ENCODE peak calls at places on chromosomes 13 and 19, in five cellular contexts. G is uterus, R is sigmoid colon, Y is IMR-90, V is breast epithelium. C is an unnamed sample.

GRCh38 chr13:100213576-100213975 is 124.7 kb downstream of the PCCA start:
- DNase-seq in R (no peak), G (no peak), Y (peak), V (no peak), C (no peak)

GRCh38 chr13:113926301-113926761 is 47.5 kb downstream of the C13orf46 start:
- DNase-seq in R (peak), Y (peak), V (no peak), G (peak), C (no peak)

GRCh38 chr19:49635530-49636229 is 4.3 kb downstream of the RRAS start:
- DNase-seq in Y (peak), V (no peak), G (no peak), R (no peak), C (no peak)

GRCh38 chr19:16296713-16297112 is 27.9 kb upstream of the KLF2 start:
- DNase-seq in G (no peak), V (no peak), R (no peak), Y (no peak), C (no peak)

GRCh38 chr13:89269737-89270136 is 1598.6 kb downstream of the SLITRK5 start:
- DNase-seq in R (no peak), G (no peak), V (no peak), Y (no peak), C (no peak)

GRCh38 chr13:84433024-84433423 is 550.8 kb upstream of the SLITRK1 start:
- DNase-seq in R (no peak), Y (peak), G (no peak), V (no peak), C (peak)

GRCh38 chr13:64130170-64130569 is 2714.5 kb upstream of the PCDH20 start:
- DNase-seq in V (no peak), G (no peak), Y (no peak), R (no peak), C (no peak)

GRCh38 chr13:65584126-65584525 is 1646.0 kb downstream of the PCDH9 start:
- DNase-seq in V (no peak), R (no peak), Y (no peak), G (no peak), C (no peak)

GRCh38 chr19:50432658-50433057 is at the start of gene MYBPC2:
- DNase-seq in R (no peak), V (no peak), G (no peak), Y (no peak), C (no peak)

GRCh38 chr13:113862766-113863510 is 938 bp downstream of the GAS6 start:
- DNase-seq in V (peak), R (no peak), Y (no peak), G (peak), C (no peak)

GRCh38 chr19:45276284-45276687 is 25.2 kb downstream of the MARK4 start:
- DNase-seq in V (no peak), R (no peak), Y (peak), G (no peak), C (no peak)

GRCh38 chr13:104586010-104586746 is 1520.0 kb upstream of the SLC10A2 start:
- DNase-seq in Y (peak), G (no peak), V (no peak), R (no peak), C (peak)

GRCh38 chr13:39965309-39965708 is 309.8 kb downstream of the COG6 start:
- DNase-seq in R (no peak), V (no peak), Y (no peak), G (no peak), C (no peak)

GRCh38 chr19:30224689-30225606 is 147.2 kb upstream of the ZNF536 start:
- DNase-seq in G (no peak), Y (no peak), V (no peak), R (peak), C (no peak)

GRCh38 chr19:33251076-33251475 is 25.4 kb upstream of the SLC7A10 start:
- DNase-seq in G (no peak), R (no peak), V (no peak), Y (no peak), C (no peak)

GRCh38 chr13:43242040-43242439 is 218.7 kb downstream of the DNAJC15 start:
- DNase-seq in V (no peak), Y (peak), G (no peak), R (no peak), C (no peak)

GRCh38 chr19:15260939-15261338 is 28.7 kb upstream of the EPHX3 start:
- DNase-seq in G (no peak), Y (no peak), R (no peak), V (no peak), C (no peak)

GRCh38 chr19:41495589-41495988 is 52.6 kb downstream of the ERICH4 start:
- DNase-seq in Y (no peak), G (no peak), R (no peak), V (peak), C (no peak)

GRCh38 chr13:40127476-40127875 is 472.0 kb downstream of the COG6 start:
- DNase-seq in V (no peak), G (no peak), Y (no peak), R (no peak), C (no peak)

DNA sequence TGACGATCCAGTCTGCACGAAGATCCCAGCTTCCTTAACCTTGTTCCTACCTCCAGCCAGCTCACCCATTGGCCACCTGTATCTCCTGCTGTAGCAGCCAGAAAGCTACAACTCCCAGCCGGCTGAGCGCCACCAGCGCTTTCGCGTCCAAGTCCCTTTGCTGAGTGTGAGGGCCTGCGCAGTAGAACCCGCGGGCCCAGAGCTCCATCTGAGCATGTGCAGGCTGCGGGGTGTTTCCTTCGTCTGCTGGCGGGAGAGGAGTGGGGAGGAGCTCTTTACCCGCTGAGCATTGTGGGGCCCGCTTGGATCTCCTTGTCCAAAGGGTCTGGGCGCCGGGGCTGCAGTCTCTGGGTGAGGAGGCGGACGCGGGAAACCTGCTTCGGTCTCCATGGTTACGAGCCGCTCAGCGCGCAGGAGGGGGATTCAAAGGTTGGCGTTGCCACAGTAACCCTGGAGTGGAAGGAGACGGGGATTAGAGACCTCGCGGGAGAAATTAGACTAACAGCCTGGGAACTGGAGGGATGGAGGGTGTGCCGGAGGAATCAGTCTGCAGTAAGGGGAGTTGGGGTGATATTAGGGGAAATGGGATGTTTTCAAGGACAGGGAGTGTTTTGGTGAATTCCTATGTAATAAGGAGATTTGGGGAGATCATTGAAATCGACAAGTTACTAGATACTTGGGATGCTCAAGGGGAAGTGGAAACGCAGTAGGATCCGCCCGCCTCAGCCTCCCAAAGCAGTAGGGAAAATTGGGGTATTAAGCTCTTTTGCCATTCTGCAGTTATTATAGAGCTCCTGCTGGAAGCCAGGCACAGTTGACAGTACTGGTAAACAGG is 33.5 kb downstream of the ZSWIM9 start:
- DNase-seq in V (peak), Y (peak), G (peak), R (peak), C (peak)
- TF ChIP-seq POLR2A in V (no peak), Y (peak), G (peak), R (no peak), C (peak)

DNA sequence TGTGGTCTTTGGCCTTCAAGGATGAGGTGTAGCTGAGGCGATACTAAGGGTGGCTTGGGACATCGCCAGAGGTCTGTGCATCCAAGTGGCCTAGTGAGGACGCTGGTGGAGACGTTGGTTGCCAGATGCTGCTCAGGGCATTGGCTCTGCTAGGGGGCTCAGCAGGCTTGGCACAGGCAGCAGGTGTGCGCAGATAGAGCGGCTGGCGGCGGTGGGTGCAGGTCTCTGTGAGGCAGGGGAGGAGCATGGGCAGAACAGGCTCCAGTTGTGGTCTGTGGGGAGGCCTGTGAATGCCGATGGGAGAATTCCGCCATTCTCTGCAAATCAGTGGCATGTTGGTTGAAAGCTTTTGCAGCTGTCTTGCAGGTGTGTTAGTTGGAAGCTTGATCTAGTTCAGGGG is 21.2 kb downstream of the PRAM1 start:
- DNase-seq in R (no peak), V (no peak), Y (no peak), G (no peak), C (no peak)
- TF ChIP-seq POLR2A in R (no peak), V (no peak), Y (no peak), G (no peak), C (no peak)

GRCh38 chr13:50123862-50124535 is 108.8 kb downstream of the KCNRG start:
- DNase-seq in Y (peak), R (peak), V (peak), G (peak), C (peak)
- TF ChIP-seq POLR2A in Y (peak), R (peak), V (peak), G (peak), C (peak)

GRCh38 chr19:35909684-35910035 is 1.6 kb upstream of the TYROBP start:
- DNase-seq in V (no peak), R (no peak), G (no peak), Y (no peak), C (no peak)
- TF ChIP-seq POLR2A in V (no peak), R (no peak), G (no peak), Y (no peak), C (no peak)

GRCh38 chr13:20525601-20526544 is at the start of gene CRYL1:
- DNase-seq in R (peak), G (peak), V (peak), Y (peak), C (peak)
- TF ChIP-seq POLR2A in R (peak), G (peak), V (no peak), Y (peak), C (peak)

GRCh38 chr13:76886292-76887061 is at the start of gene KCTD12:
- DNase-seq in R (peak), G (peak), V (peak), Y (peak), C (peak)
- TF ChIP-seq POLR2A in R (no peak), G (peak), V (no peak), Y (no peak), C (peak)

DNA sequence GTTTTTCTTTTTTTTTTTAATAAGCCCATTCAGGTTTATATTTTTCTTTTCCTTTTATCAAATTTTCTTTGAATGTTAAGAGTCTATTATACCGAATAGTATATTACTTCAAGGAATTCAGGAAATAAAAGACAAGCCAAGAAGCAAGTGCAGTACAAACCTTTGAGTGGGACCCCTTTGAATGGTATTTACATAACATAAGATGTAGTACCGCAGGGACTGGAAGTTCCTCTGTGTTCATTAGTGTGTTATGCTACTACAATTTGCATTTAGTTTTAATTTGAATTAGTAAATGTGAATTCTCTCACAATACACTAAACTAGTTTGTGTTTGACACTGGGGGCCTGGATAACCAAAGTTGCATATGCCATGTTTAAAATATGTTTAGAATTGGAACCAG is 339.5 kb downstream of the DCT start:
- DNase-seq in Y (no peak), R (no peak), V (no peak), G (no peak), C (no peak)
- TF ChIP-seq POLR2A in Y (no peak), R (no peak), V (no peak), G (no peak), C (no peak)

C was measured in H54.